ENCODE peak calls at places on chromosomes 6 and 20, in seven cellular contexts. One of them, this sample, is unnamed.

GRCh38 chr20:57618091-57618765 is 2.0 kb downstream of the ZBP1 start:
- DNase-seq in HCT116: peak; percentile 57
- DNase-seq in SK-N-SH: no peak
- DNase-seq in GM23338: no peak
- DNase-seq in Panc1: no peak
- DNase-seq in K562: no peak
- DNase-seq in HepG2: no peak
- DNase-seq in this sample: peak; percentile 17

GRCh38 chr6:164185342-164185920 is 770.9 kb downstream of the QKI start:
- DNase-seq in HCT116: no peak
- DNase-seq in SK-N-SH: no peak
- DNase-seq in GM23338: no peak
- DNase-seq in Panc1: no peak
- DNase-seq in K562: no peak
- DNase-seq in HepG2: no peak
- DNase-seq in this sample: no peak

GRCh38 chr20:41540916-41541315 is 77.3 kb downstream of the CHD6 start:
- DNase-seq in HCT116: no peak
- DNase-seq in SK-N-SH: peak; percentile 27
- DNase-seq in GM23338: no peak
- DNase-seq in Panc1: no peak
- DNase-seq in K562: no peak
- DNase-seq in HepG2: no peak
- DNase-seq in this sample: no peak

GRCh38 chr6:2124260-2124709 is 121.1 kb downstream of the GMDS start:
- DNase-seq in HCT116: no peak
- DNase-seq in SK-N-SH: no peak
- DNase-seq in GM23338: no peak
- DNase-seq in Panc1: no peak
- DNase-seq in K562: no peak
- DNase-seq in HepG2: no peak
- DNase-seq in this sample: no peak

GRCh38 chr6:38080889-38081288 is 261.4 kb downstream of the ZFAND3 start:
- DNase-seq in HCT116: no peak
- DNase-seq in SK-N-SH: no peak
- DNase-seq in GM23338: no peak
- DNase-seq in Panc1: no peak
- DNase-seq in K562: no peak
- DNase-seq in HepG2: peak; percentile 5
- DNase-seq in this sample: no peak

GRCh38 chr6:32192608-32193039 is at the start of gene GPSM3:
- DNase-seq in HCT116: no peak
- DNase-seq in SK-N-SH: no peak
- DNase-seq in GM23338: peak; percentile 85
- DNase-seq in Panc1: no peak
- DNase-seq in K562: peak; percentile 53
- DNase-seq in HepG2: no peak
- DNase-seq in this sample: peak; percentile 88

GRCh38 chr6:30880563-30881252 is 3.6 kb upstream of the DDR1 start:
- DNase-seq in HCT116: no peak
- DNase-seq in SK-N-SH: peak; percentile 48
- DNase-seq in GM23338: peak; percentile 93
- DNase-seq in Panc1: no peak
- DNase-seq in K562: no peak
- DNase-seq in HepG2: no peak
- DNase-seq in this sample: no peak

GRCh38 chr6:14622135-14622534 is 504.6 kb downstream of the CD83 start:
- DNase-seq in HCT116: no peak
- DNase-seq in SK-N-SH: no peak
- DNase-seq in GM23338: peak; percentile 31
- DNase-seq in Panc1: no peak
- DNase-seq in K562: no peak
- DNase-seq in HepG2: peak; percentile 97
- DNase-seq in this sample: no peak

GRCh38 chr6:116564921-116565872 is 6.1 kb upstream of the RWDD1 start:
- DNase-seq in HCT116: no peak
- DNase-seq in SK-N-SH: no peak
- DNase-seq in GM23338: peak; percentile 25
- DNase-seq in Panc1: no peak
- DNase-seq in K562: no peak
- DNase-seq in HepG2: no peak
- DNase-seq in this sample: no peak

GRCh38 chr6:160265869-160266476 is 7.4 kb upstream of the SLC22A2 start:
- DNase-seq in HCT116: no peak
- DNase-seq in SK-N-SH: no peak
- DNase-seq in GM23338: no peak
- DNase-seq in Panc1: no peak
- DNase-seq in K562: no peak
- DNase-seq in HepG2: no peak
- DNase-seq in this sample: no peak

GRCh38 chr6:170221052-170221752 is 69.7 kb downstream of the DLL1 start:
- DNase-seq in HCT116: no peak
- DNase-seq in SK-N-SH: peak; percentile 29
- DNase-seq in GM23338: no peak
- DNase-seq in Panc1: no peak
- DNase-seq in K562: no peak
- DNase-seq in HepG2: no peak
- DNase-seq in this sample: peak; percentile 31

GRCh38 chr6:42301986-42302385 is 84.3 kb upstream of the MRPS10 start:
- DNase-seq in HCT116: no peak
- DNase-seq in SK-N-SH: no peak
- DNase-seq in GM23338: no peak
- DNase-seq in Panc1: no peak
- DNase-seq in K562: no peak
- DNase-seq in HepG2: no peak
- DNase-seq in this sample: no peak

GRCh38 chr6:81465859-81466258 is 286.6 kb downstream of the TENT5A start:
- DNase-seq in HCT116: peak; percentile 37
- DNase-seq in SK-N-SH: peak; percentile 3
- DNase-seq in GM23338: peak; percentile 66
- DNase-seq in Panc1: no peak
- DNase-seq in K562: no peak
- DNase-seq in HepG2: peak; percentile 2
- DNase-seq in this sample: no peak

GRCh38 chr6:52543729-52544324 is 33.0 kb downstream of the TRAM2 start:
- DNase-seq in HCT116: no peak
- DNase-seq in SK-N-SH: no peak
- DNase-seq in GM23338: peak; percentile 32
- DNase-seq in Panc1: peak; percentile 48
- DNase-seq in K562: no peak
- DNase-seq in HepG2: peak; percentile 87
- DNase-seq in this sample: no peak

GRCh38 chr6:2229039-2229438 is 16.4 kb downstream of the GMDS start:
- DNase-seq in HCT116: no peak
- DNase-seq in SK-N-SH: no peak
- DNase-seq in GM23338: no peak
- DNase-seq in Panc1: no peak
- DNase-seq in K562: no peak
- DNase-seq in HepG2: no peak
- DNase-seq in this sample: no peak

GRCh38 chr20:44035924-44036323 is 121.3 kb downstream of the TOX2 start:
- DNase-seq in HCT116: no peak
- DNase-seq in SK-N-SH: no peak
- DNase-seq in GM23338: no peak
- DNase-seq in Panc1: no peak
- DNase-seq in K562: no peak
- DNase-seq in HepG2: no peak
- DNase-seq in this sample: no peak

GRCh38 chr6:156779206-156780116 is 2.3 kb downstream of the ARID1B start:
- DNase-seq in HCT116: no peak
- DNase-seq in SK-N-SH: peak; percentile 69
- DNase-seq in GM23338: peak; percentile 50
- DNase-seq in Panc1: no peak
- DNase-seq in K562: peak; percentile 64
- DNase-seq in HepG2: peak; percentile 31
- DNase-seq in this sample: no peak

GRCh38 chr6:156774872-156775405 is 2.2 kb upstream of the ARID1B start:
- DNase-seq in HCT116: no peak
- DNase-seq in SK-N-SH: no peak
- DNase-seq in GM23338: peak; percentile 70
- DNase-seq in Panc1: no peak
- DNase-seq in K562: no peak
- DNase-seq in HepG2: no peak
- DNase-seq in this sample: no peak

GRCh38 chr20:373171-373890 is 7.2 kb upstream of the TRIB3 start:
- DNase-seq in HCT116: peak; percentile 73
- DNase-seq in SK-N-SH: peak; percentile 44
- DNase-seq in GM23338: peak; percentile 46
- DNase-seq in Panc1: no peak
- DNase-seq in K562: peak; percentile 72
- DNase-seq in HepG2: peak; percentile 87
- DNase-seq in this sample: peak; percentile 85

GRCh38 chr6:37243816-37244370 is 13.7 kb upstream of the TBC1D22B start:
- DNase-seq in HCT116: no peak
- DNase-seq in SK-N-SH: no peak
- DNase-seq in GM23338: no peak
- DNase-seq in Panc1: no peak
- DNase-seq in K562: no peak
- DNase-seq in HepG2: no peak
- DNase-seq in this sample: no peak

GRCh38 chr20:58598271-58599015 is 52.6 kb upstream of the STX16 start:
- DNase-seq in HCT116: no peak
- DNase-seq in SK-N-SH: peak; percentile 57
- DNase-seq in GM23338: no peak
- DNase-seq in Panc1: no peak
- DNase-seq in K562: no peak
- DNase-seq in HepG2: no peak
- DNase-seq in this sample: no peak

GRCh38 chr6:30763618-30764489 is 19.5 kb upstream of the IER3 start:
- DNase-seq in HCT116: no peak
- DNase-seq in SK-N-SH: no peak
- DNase-seq in GM23338: no peak
- DNase-seq in Panc1: no peak
- DNase-seq in K562: no peak
- DNase-seq in HepG2: peak; percentile 99
- DNase-seq in this sample: no peak

DNA sequence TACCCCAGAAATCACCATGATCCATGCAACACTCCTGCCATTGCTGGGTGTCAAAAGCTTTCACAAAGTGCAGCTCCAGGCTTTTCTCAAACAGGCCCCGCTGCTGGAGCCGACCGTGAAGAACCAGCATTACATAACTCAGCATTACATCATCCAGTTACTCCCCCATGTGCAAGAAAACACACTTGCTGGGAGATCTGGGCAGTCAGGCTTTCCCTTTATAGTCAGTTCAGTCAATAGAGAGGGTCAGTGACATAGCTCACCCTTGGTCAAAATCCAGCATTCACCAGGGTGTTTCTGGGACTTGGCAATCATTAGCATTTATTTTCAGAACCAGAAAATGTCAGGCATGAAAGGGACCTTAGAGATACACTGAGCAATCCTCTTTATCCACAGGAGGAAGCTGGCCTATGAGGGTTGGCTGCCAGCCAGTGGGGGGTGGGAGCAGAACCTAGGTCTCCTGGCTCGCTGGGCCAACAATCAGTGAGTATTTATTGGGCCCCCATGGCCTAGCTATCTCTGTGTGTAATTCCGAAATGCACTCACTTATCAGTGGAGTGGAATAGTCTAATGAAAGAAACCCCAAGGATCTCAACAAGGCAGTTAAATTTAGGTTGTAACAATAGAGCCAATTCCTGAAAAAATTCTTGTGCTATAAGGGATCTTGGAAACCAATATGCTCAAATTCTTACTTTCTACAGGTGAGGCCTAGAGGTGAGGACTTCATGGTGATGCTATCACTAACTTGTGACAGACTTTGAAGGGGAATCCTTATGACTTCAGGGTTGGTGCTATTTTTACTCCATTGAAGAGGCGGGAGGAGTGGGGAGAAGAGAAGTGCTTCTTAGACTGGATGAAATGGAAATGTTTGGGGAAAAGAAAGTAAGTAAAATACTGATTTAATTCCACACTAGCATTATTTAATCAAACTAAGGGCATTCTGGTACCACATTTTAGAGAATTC is 54.6 kb downstream of the LYRM4 start:
- DNase-seq in HCT116: no peak
- DNase-seq in SK-N-SH: peak; percentile 23
- DNase-seq in GM23338: no peak
- DNase-seq in Panc1: no peak
- DNase-seq in K562: no peak
- DNase-seq in HepG2: peak; percentile 95
- DNase-seq in this sample: peak; percentile 60
- TF ChIP-seq POLR2AphosphoS5 in HCT116: no peak
- TF ChIP-seq POLR2AphosphoS5 in SK-N-SH: no peak
- TF ChIP-seq POLR2AphosphoS5 in GM23338: no peak
- TF ChIP-seq POLR2AphosphoS5 in Panc1: no peak
- TF ChIP-seq POLR2AphosphoS5 in K562: no peak
- TF ChIP-seq POLR2AphosphoS5 in HepG2: no peak
- TF ChIP-seq POLR2AphosphoS5 in this sample: peak; percentile 32

GRCh38 chr6:131998255-131998982 is 47.2 kb upstream of the CCN2 start:
- DNase-seq in HCT116: no peak
- DNase-seq in SK-N-SH: no peak
- DNase-seq in GM23338: no peak
- DNase-seq in Panc1: no peak
- DNase-seq in K562: no peak
- DNase-seq in HepG2: no peak
- DNase-seq in this sample: no peak
- TF ChIP-seq REST in HCT116: no peak
- TF ChIP-seq REST in SK-N-SH: no peak
- TF ChIP-seq REST in GM23338: no peak
- TF ChIP-seq REST in Panc1: no peak
- TF ChIP-seq REST in K562: no peak
- TF ChIP-seq REST in HepG2: no peak
- TF ChIP-seq REST in this sample: no peak

GRCh38 chr20:59908855-59909254 is 24.6 kb downstream of the SYCP2 start:
- DNase-seq in HCT116: no peak
- DNase-seq in SK-N-SH: no peak
- DNase-seq in GM23338: no peak
- DNase-seq in Panc1: no peak
- DNase-seq in K562: no peak
- DNase-seq in HepG2: no peak
- DNase-seq in this sample: no peak
- TF ChIP-seq POLR2AphosphoS5 in HCT116: no peak
- TF ChIP-seq POLR2AphosphoS5 in SK-N-SH: no peak
- TF ChIP-seq POLR2AphosphoS5 in GM23338: no peak
- TF ChIP-seq POLR2AphosphoS5 in Panc1: no peak
- TF ChIP-seq POLR2AphosphoS5 in K562: no peak
- TF ChIP-seq POLR2AphosphoS5 in HepG2: no peak
- TF ChIP-seq POLR2AphosphoS5 in this sample: no peak

GRCh38 chr6:151175924-151176445 is 63.8 kb upstream of the AKAP12 start:
- DNase-seq in HCT116: no peak
- DNase-seq in SK-N-SH: no peak
- DNase-seq in GM23338: peak; percentile 38
- DNase-seq in Panc1: no peak
- DNase-seq in K562: no peak
- DNase-seq in HepG2: no peak
- DNase-seq in this sample: no peak
- TF ChIP-seq REST in HCT116: no peak
- TF ChIP-seq REST in SK-N-SH: no peak
- TF ChIP-seq REST in GM23338: no peak
- TF ChIP-seq REST in Panc1: no peak
- TF ChIP-seq REST in K562: no peak
- TF ChIP-seq REST in HepG2: no peak
- TF ChIP-seq REST in this sample: no peak

DNA sequence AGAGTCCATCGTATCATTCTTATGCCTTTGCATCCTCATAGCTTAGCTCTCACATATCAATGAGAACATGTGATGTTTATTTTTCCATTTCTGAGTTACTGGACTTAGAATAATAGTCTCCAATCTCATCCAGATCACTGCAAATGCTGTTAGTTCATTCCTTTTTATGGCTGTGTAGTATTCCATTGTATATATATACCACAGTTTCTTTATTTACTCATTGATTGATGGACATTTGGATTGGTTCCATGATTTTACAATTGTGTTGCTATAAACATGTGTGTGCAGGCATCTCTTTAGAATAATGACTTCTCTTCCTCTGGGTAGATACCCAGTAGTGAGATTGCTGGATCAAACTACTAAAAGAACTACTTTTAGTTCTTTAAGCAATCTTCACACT is 21.0 kb upstream of the TFB1M start:
- DNase-seq in HCT116: no peak
- DNase-seq in SK-N-SH: no peak
- DNase-seq in GM23338: no peak
- DNase-seq in Panc1: no peak
- DNase-seq in K562: no peak
- DNase-seq in HepG2: no peak
- DNase-seq in this sample: no peak
- TF ChIP-seq POLR2AphosphoS5 in HCT116: no peak
- TF ChIP-seq POLR2AphosphoS5 in SK-N-SH: no peak
- TF ChIP-seq POLR2AphosphoS5 in GM23338: no peak
- TF ChIP-seq POLR2AphosphoS5 in Panc1: no peak
- TF ChIP-seq POLR2AphosphoS5 in K562: no peak
- TF ChIP-seq POLR2AphosphoS5 in HepG2: no peak
- TF ChIP-seq POLR2AphosphoS5 in this sample: no peak

This sample was measured in HL-60.